ENCODE peak calls at places on chromosomes 7 and 10, in five cellular contexts. R is tibial artery, F is upper lobe of left lung, M is A549, B is body of pancreas. L is an unnamed sample.

GRCh38 chr10:102502029-102502336 is 529 bp downstream of the ACTR1A start:
- DNase-seq in R (peak), F (peak), M (peak), B (peak), L (peak)

GRCh38 chr10:30433286-30433778 is 652 bp upstream of the MAP3K8 start:
- DNase-seq in R (peak), F (peak), M (peak), B (peak), L (no peak)

GRCh38 chr7:150799741-150800575 is at the start of gene TMEM176B:
- DNase-seq in R (no peak), F (no peak), M (no peak), B (no peak), L (no peak)

GRCh38 chr7:134435161-134435920 is 23.6 kb downstream of the AKR1B1 start:
- DNase-seq in R (no peak), F (no peak), M (peak), B (no peak), L (no peak)

GRCh38 chr7:35617076-35617475 is 77.9 kb downstream of the HERPUD2 start:
- DNase-seq in R (no peak), F (no peak), M (no peak), B (no peak), L (no peak)

GRCh38 chr10:37854606-37855005 is 2.8 kb downstream of the ZNF248 start:
- DNase-seq in R (no peak), F (no peak), M (no peak), B (no peak), L (no peak)

GRCh38 chr10:134205-134742 is 981 bp upstream of the ZMYND11 start:
- DNase-seq in R (no peak), F (no peak), M (no peak), B (no peak), L (no peak)

GRCh38 chr10:22618081-22618785 is 96.1 kb downstream of the PIP4K2A start:
- DNase-seq in R (no peak), F (no peak), M (peak), B (no peak), L (no peak)

GRCh38 chr10:1120761-1121160 is 64.6 kb downstream of the WDR37 start:
- DNase-seq in R (no peak), F (no peak), M (no peak), B (no peak), L (no peak)

GRCh38 chr7:112280267-112280666 is 73.8 kb downstream of the ZNF277 start:
- DNase-seq in R (no peak), F (no peak), M (no peak), B (no peak), L (no peak)

GRCh38 chr7:80199072-80199471 is 64.4 kb downstream of the GNAI1 start:
- DNase-seq in R (no peak), F (no peak), M (no peak), B (no peak), L (no peak)

GRCh38 chr7:24877790-24878311 is 102.1 kb downstream of the OSBPL3 start:
- DNase-seq in R (no peak), F (no peak), M (no peak), B (no peak), L (peak)

GRCh38 chr7:101390901-101391301 is 28.2 kb downstream of the COL26A1 start:
- DNase-seq in R (no peak), F (no peak), M (no peak), B (no peak), L (peak)

GRCh38 chr10:13338337-13339128 is 9.6 kb downstream of the SEPHS1 start:
- DNase-seq in R (no peak), F (no peak), M (no peak), B (no peak), L (no peak)

GRCh38 chr7:55594414-55594813 is 22.1 kb upstream of the VOPP1 start:
- DNase-seq in R (no peak), F (no peak), M (no peak), B (no peak), L (no peak)

GRCh38 chr7:13988011-13988410 is 1.5 kb downstream of the ETV1 start:
- DNase-seq in R (no peak), F (no peak), M (no peak), B (no peak), L (no peak)

DNA sequence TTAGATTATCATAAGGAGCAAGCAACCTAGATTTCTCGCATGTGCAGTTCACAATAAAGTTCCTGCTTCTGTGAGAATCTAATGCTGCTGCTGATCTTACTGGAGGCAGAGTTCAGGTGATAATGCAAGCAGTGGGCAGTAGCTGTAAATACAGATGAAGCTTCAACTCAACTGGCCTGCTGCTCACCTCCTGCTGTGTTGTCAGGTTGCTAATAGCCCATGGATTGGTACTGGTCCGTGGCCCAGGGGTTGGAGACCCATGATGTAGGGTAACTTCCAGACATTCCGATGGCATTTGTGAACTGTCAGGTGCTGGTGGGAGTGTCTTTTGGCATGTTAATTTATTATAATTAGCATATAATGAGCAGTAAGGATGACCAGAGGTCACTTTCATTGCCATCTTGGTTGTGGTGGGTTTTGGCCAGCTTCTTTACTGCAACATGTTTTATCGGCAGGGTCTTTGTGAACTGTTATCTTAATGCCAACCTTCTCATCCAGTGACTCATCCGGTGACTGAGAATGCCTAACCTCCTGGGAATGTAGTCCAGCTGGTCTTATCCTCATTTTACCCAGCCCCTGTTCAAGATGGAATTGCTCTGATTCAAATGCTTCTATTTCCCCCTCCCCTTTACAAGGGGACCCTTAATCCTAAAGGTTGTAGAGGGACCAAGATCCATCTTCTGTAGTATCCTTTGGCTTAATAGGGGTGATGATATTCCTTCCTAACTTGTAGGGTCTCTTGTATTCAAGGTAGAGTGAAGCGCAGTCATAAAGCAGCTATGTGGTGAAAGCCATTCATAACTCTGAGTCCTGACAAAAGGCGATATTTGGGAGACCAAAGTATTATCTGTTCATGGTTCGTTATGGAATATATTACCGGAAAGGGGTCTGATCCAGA is 165.8 kb downstream of the CCSER2 start:
- DNase-seq in R (no peak), F (no peak), M (peak), B (no peak), L (no peak)
- H3K27ac ChIP-seq in R (no peak), F (no peak), M (peak), B (no peak), L (no peak)

DNA sequence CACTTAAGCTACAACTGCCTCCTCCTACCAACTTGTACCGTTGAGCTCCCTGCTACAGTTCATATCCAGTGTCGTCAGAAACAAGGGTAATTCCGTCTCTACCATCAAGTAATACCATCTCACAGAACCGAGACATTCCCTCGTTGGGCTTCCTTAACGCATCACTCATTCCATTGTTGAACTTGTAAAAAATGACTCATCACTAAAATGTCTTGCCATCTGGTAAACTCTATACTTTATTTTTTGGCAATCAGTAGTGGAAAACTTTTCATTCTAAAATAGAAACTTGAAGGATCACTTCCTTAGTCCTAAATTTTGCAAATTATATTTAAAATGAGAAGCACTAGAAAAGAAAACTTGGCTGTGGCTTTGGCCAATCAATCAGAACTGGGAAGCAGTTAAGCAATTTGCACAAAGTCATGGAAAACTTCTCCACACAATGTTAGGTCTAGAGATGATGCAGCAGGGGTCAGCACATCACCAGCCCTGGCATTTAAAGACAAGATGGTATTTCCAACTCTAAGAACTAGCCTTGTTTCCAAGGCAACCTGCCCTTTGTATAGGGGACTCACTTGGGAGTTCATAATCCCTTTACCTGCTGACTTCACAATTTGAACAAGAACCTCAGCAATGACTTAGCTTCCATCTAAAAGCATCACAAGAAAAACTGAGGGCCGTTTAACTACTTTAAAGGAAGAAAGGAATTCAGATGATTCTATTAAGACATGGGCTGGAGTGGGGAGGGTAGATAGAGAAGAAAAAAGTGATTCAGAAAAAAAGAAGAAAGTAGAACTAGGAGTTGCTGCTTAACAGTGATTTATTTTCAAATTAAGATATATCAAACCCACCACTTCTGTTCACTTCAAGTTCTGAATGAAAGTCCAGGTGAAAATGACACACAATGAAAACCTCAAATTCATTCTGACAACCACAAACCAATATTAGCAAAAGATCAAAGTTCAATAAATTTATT is 288.1 kb downstream of the PARD3 start:
- DNase-seq in R (no peak), F (no peak), M (peak), B (no peak), L (no peak)
- TF ChIP-seq CTCF in R (no peak), F (no peak), M (peak), B (no peak), L (no peak)

GRCh38 chr7:7539152-7539551 is 3.5 kb upstream of the COL28A1 start:
- DNase-seq in R (no peak), F (no peak), M (no peak), B (no peak), L (no peak)
- H3K27ac ChIP-seq in R (no peak), F (no peak), M (no peak), B (no peak), L (no peak)

GRCh38 chr10:123377883-123378282 is 223.7 kb downstream of the BUB3 start:
- DNase-seq in R (no peak), F (no peak), M (peak), B (no peak), L (no peak)

GRCh38 chr10:123379156-123379555 is 225.0 kb downstream of the BUB3 start:
- DNase-seq in R (no peak), F (no peak), M (no peak), B (no peak), L (no peak)

GRCh38 chr10:123378302-123378701 is 224.1 kb downstream of the BUB3 start:
- DNase-seq in R (no peak), F (no peak), M (no peak), B (no peak), L (no peak)

GRCh38 chr10:123381271-123381670 is 227.1 kb downstream of the BUB3 start:
- DNase-seq in R (no peak), F (no peak), M (no peak), B (no peak), L (no peak)

DNA sequence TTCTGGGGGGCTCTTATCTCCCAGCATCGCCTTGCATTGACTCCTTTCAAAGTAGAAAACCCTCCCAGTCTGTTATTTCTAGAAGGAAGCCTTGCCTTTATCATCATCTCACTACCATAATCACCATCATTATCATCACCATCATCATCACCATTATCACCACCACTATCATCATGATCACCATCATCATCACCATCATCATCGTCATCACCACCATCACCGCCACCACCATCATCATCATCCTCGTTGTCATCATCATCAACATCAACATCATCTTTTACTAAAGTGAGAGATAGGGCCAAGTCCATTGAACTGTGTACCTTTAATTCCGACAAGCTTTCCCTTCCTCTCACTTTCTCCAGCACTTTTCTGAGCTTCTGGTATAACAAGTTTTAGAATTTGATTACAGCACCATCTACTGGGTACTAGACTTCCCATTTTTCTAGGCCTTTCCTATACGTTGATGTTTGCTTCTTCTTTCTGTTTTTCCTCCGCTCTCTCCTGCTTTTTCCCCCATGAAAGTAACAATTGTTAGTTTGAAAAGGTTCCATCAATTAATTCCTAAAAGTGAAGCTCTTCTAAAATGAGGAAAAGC is 226.4 kb downstream of the BUB3 start:
- DNase-seq in R (no peak), F (no peak), M (peak), B (no peak), L (no peak)
- TF ChIP-seq CTCF in R (no peak), F (no peak), M (peak), B (no peak), L (peak)

GRCh38 chr10:103947799-103948198 is 19.1 kb upstream of the SLK start:
- DNase-seq in R (no peak), F (no peak), M (no peak), B (no peak), L (no peak)

GRCh38 chr10:103951183-103951582 is 15.8 kb upstream of the SLK start:
- DNase-seq in R (no peak), F (no peak), M (no peak), B (no peak), L (no peak)

GRCh38 chr10:103949728-103950127 is 17.2 kb upstream of the SLK start:
- DNase-seq in R (no peak), F (no peak), M (no peak), B (no peak), L (no peak)

GRCh38 chr10:103954543-103954942 is 12.4 kb upstream of the SLK start:
- DNase-seq in R (no peak), F (no peak), M (no peak), B (no peak), L (no peak)

DNA sequence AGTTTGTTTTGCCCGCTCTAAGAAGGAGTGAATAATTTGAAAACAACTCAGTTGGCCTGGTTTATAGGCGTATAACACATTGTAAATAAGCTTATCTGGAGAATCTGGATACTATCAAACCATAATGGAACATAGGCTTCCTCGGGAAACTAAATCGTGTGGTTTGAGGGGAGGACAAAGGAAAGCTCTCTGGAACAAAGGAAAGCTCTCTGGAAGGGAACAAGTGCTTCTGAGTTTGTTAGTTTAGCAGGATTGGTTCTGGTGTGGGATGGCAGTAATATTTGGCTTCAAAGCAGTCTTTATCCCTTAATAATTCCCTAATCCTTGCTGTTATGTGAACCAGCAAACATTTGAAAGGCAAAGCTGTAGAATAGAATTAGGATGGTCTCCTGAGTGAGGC is 15.0 kb upstream of the SLK start:
- DNase-seq in R (no peak), F (no peak), M (no peak), B (no peak), L (no peak)
- H3K27ac ChIP-seq in R (no peak), F (no peak), M (no peak), B (no peak), L (no peak)

GRCh38 chr10:43706166-43706565 is 57.5 kb upstream of the ZNF32 start:
- DNase-seq in R (no peak), F (no peak), M (no peak), B (no peak), L (no peak)
- TF ChIP-seq CTCF in R (no peak), F (no peak), M (no peak), B (no peak), L (no peak)

GRCh38 chr7:37312608-37313007 is 136.1 kb downstream of the ELMO1 start:
- DNase-seq in R (no peak), F (no peak), M (no peak), B (no peak), L (no peak)
- H3K27ac ChIP-seq in R (no peak), F (no peak), M (no peak), B (no peak), L (peak)

DNA sequence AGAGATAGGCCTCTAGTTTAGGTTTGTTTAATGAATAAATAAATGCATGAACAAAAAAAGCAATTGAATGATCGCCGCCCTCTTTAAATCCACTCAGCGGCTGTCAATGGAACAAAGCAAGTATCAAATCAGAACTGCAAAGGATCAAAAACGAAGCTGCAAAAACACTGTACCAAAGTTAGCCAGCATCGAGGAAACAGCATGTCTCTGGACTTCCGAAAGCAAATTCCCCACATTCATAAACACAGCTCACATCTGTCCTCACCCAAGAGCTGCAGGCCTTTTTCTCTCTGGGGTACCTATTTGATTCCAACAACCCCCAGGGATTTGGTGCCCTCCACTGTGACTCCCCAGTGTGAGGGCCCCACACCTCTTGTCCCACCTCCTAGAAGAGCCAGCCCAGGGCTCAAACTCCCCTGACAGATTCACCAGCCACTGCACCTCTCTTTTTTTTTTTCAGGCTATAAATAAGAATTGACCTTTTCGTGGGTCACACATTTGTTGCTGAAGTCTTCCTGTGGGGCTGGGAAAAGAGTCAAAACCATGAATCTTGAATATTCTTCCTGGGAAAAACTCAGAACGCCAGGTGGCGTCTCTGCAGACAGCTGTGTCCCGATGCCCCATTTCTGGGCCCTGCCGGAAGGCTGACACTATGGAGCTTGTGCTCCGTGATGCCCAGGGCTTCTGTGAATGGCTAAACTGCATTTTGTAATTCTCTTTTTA is 51.8 kb downstream of the HSPA12A start:
- DNase-seq in R (peak), F (no peak), M (no peak), B (peak), L (no peak)
- TF ChIP-seq CTCF in R (peak), F (no peak), M (no peak), B (no peak), L (no peak)

DNA sequence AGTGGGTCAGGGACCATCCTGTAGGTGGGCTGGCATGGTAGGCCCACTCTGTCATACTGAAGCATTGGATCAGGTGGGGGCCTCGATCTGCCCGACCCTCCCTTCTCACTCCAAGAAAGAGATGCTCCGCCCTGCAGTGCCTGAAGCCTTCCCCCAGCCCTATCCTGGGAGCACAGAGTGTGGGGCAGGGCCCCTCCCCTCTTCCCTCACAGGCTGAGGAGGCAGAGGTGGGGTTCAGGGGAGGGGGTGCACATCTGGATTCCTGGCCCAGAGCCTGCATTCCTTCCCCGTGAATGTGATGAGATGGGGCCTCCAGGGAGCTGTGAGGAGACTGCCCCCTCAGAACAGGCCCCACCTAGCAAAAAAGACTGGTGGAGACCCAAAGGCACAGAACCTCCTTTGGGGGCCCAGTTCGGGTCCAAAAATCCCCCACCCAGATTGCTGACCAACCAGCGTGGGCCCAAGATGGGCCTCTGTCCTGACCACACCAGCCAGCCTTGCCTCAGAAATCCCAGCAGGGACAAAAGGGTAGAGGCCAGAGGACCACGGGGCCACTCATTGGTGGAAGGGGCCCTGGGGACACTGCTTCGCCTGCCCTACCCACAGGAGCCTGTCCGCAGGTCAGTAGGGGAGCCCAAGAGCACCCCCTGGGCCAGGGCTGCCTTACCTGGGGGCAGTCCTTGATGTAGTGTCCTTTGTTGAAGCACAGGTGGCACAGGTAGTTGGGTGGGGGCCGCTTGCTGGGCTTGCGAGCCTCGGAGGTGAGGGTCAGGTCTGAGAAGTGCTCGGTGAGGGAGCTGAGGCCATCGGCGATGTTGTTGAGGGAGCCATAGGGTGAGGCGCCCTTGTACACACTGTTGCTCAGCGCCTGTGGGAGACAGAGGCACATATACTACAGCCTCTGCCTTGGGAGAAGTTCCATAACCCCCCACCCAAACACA is 13.3 kb downstream of the ZCCHC24 start:
- DNase-seq in R (peak), F (no peak), M (no peak), B (no peak), L (no peak)
- H3K27ac ChIP-seq in R (peak), F (peak), M (no peak), B (no peak), L (no peak)

L was measured in CD4-positive, alpha-beta T cell.